ENCODE peak calls at places on chromosomes 11 and 22, in nine cellular contexts. R is cardiac muscle cell, V is mucosa of descending colon, B is HFF-Myc, H is left ventricle myocardium inferior, J is OCI-LY7, G is astrocyte of the spinal cord, O is neural crest cell, Q is thoracic aorta. Z is an unnamed sample.
A peak's percentile ranks its signal among the peaks of the same experiment; 100 is the strongest.

GRCh38 chr11:13880719-13881118 is 81.8 kb upstream of the SPON1 start:
- DNase-seq in B (no peak), R (no peak), G (no peak), O (no peak), J (peak; percentile 21), Q (no peak), V (no peak), H (no peak), Z (no peak)

GRCh38 chr11:8221025-8221723 is 42.5 kb downstream of the LMO1 start:
- DNase-seq in B (no peak), Q (no peak), H (no peak), R (no peak), V (no peak), O (no peak), G (no peak), J (no peak), Z (no peak)

GRCh38 chr11:8223513-8223899 is 40.2 kb downstream of the LMO1 start:
- DNase-seq in Q (no peak), J (no peak), H (no peak), B (no peak), G (no peak), R (no peak), V (no peak), O (no peak), Z (no peak)

GRCh38 chr22:46047226-46047625 is 70.3 kb upstream of the WNT7B start:
- DNase-seq in G (no peak), B (no peak), Q (no peak), J (no peak), O (no peak), V (peak; percentile 17), R (no peak), H (peak; percentile 14), Z (no peak)

GRCh38 chr22:45458532-45458931 is 44.2 kb upstream of the FBLN1 start:
- DNase-seq in G (no peak), O (no peak), Q (no peak), H (no peak), R (no peak), B (no peak), J (no peak), V (no peak), Z (no peak)

GRCh38 chr11:76096552-76096951 is 109.8 kb downstream of the WNT11 start:
- DNase-seq in G (no peak), Q (no peak), B (no peak), R (no peak), H (no peak), V (no peak), O (no peak), J (no peak), Z (no peak)

GRCh38 chr11:95512682-95513081 is 276.9 kb downstream of the FAM76B start:
- DNase-seq in H (peak; percentile 22), G (peak; percentile 83), O (no peak), J (no peak), V (no peak), R (no peak), Q (no peak), B (no peak), Z (no peak)

GRCh38 chr11:18392434-18393321 is 1.7 kb upstream of the LDHA start:
- DNase-seq in O (no peak), Q (no peak), H (no peak), B (no peak), V (no peak), G (no peak), J (no peak), R (no peak), Z (no peak)

GRCh38 chr11:99424313-99425084 is 403.8 kb downstream of the CNTN5 start:
- DNase-seq in Q (no peak), O (no peak), B (no peak), G (no peak), J (no peak), V (no peak), R (no peak), H (peak; percentile 79), Z (no peak)

GRCh38 chr11:10561043-10561818 is 7.2 kb downstream of the LYVE1 start:
- DNase-seq in J (no peak), Q (no peak), V (no peak), H (no peak), G (no peak), R (no peak), B (no peak), O (no peak), Z (no peak)

DNA sequence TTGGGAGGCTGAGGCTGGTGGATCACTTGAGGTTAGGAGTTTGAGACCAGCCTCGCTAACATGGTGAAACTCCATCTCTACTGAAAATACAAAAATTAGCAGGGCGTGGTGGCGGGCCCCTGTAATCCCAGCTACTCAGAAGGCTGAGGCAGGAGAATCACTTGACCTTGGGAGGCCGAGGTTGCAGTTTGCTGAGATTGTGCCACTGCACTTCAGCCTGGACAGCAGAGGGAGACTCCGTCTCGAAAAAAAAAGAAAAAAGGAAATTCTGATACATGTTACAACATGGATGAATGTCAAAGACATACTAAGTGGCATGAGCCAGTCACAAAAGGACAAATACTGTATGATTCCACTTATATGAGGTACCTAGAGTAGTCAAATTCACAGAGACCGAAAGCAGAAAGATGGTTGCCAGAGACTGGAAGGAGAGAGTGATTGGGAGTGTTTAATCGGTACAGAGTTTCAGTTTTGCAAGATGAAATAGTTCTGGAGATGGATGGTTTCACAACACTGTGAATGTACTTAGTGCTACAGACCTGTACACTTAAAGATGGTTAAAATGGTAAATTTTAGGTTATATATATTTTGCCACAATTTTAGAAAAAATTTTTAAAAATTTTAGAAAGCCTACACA is 92.3 kb downstream of the BLID start:
- DNase-seq in V (no peak), G (no peak), O (no peak), B (no peak), H (no peak), J (no peak), Q (no peak), R (no peak), Z (no peak)
- TF ChIP-seq CTCF in V (no peak), G (peak; percentile 10), O (no peak), B (peak; percentile 18), H (peak; percentile 28), J (no peak), Q (peak; percentile 26), R (no peak), Z (no peak)

DNA sequence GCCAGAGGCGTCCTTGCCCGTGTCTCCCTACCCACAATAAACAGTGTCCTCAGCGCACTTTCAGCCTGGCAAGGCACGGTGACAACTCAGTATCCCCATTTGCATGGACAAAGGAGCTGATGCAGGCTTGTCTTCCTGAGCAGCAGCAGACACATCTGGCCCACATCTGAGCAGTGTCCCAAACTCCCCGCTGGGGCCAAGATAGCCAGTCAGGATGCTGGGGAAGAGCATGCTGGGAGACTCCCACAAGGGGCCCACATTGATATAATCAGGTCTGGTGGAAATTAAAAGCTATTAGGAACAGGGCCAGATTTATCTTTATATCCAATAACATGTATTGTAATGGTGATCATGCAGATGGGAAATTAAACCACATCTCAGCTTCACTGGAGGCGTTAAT is 24.7 kb downstream of the DSCAML1 start:
- DNase-seq in Q (no peak), B (no peak), V (no peak), R (no peak), J (no peak), G (no peak), O (no peak), H (no peak), Z (no peak)
- TF ChIP-seq CTCF in Q (no peak), B (no peak), V (no peak), R (no peak), J (no peak), G (no peak), O (no peak), H (no peak), Z (no peak)

GRCh38 chr11:4467043-4467442 is 15.4 kb upstream of the OR52K1 start:
- DNase-seq in V (no peak), Q (no peak), J (no peak), O (no peak), H (no peak), B (no peak), G (no peak), R (no peak), Z (no peak)

GRCh38 chr11:4465411-4465810 is 16.3 kb downstream of the OR52K2 start:
- DNase-seq in O (no peak), Q (no peak), J (no peak), R (no peak), H (no peak), G (no peak), B (no peak), V (no peak), Z (no peak)

GRCh38 chr11:4464216-4465159 is 15.4 kb downstream of the OR52K2 start:
- DNase-seq in J (no peak), V (no peak), H (no peak), O (no peak), Q (no peak), R (no peak), G (peak; percentile 12), B (peak; percentile 70), Z (no peak)

GRCh38 chr11:4467811-4468606 is 14.4 kb upstream of the OR52K1 start:
- DNase-seq in R (no peak), V (no peak), Q (no peak), G (no peak), H (no peak), J (no peak), B (no peak), O (no peak), Z (no peak)

DNA sequence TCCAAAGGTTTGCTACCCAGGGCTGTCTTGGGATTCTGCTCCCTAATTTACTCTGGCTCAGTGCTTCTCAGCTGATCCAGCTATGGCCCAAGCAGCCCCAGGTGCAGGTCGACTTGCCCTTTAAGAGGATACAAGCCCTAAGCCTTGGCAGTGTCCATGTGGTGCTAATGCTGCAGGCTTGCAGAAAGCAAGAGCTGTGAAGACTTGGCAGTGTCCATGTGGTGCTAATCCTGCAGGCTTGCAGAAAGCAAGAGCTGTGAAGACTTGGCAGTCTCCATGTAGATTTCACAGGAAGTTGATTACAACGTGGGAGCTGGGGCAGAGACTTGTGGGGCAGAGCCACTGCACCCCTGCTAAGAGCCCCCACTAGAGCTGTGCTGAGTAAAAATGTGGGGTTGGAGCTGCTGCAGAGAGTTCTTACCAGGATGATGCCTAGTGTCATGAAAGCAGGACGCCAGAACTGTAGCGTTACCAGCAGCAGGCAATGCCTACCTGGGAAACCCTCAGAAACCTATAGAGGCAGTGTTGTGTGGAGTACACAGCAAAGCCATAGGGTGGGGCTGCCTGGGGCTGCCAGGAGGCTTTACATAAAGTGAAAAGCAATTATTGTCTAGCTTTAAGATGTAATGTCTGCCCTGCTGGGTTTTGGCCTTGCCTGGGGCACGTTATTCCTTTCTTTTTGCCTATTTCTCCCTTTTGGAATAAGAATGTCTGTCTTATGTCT is 16.1 kb upstream of the OR52K1 start:
- DNase-seq in J (no peak), H (no peak), G (no peak), R (no peak), Q (no peak), O (no peak), V (no peak), B (no peak), Z (no peak)
- TF ChIP-seq CTCF in J (no peak), H (no peak), G (no peak), R (no peak), Q (no peak), O (no peak), V (no peak), B (no peak), Z (no peak)

DNA sequence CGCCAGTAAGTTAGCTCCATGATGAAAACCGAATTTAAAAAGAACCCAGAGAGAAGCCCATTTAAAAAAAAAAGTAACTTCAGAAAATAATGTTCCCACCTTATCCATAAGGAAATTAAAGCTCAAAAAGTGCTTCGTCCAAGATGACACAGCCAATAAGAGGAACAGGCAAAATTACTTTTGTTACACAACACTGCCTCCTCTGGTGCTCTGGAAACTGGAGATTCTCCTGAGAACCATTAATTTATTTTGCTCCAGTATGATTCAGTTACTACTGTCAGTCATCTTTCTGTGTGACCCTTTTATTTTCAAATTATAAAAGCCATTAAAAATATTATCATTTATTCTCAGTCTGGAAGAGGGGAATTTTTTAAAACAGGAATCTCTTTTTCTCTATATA is 2.0 kb downstream of the IFT27 start:
- DNase-seq in G (peak; percentile 19), H (no peak), R (no peak), J (peak; percentile 31), V (no peak), O (no peak), B (no peak), Q (no peak), Z (no peak)
- TF ChIP-seq CTCF in G (peak; percentile 38), H (peak; percentile 51), R (peak; percentile 51), J (peak; percentile 68), V (no peak), O (peak; percentile 60), B (peak; percentile 44), Q (no peak), Z (peak; percentile 42)

Z was measured in glutamatergic neuron.